ENCODE peak calls at places on chromosome 6, in five cellular contexts. E is coronary artery, W is epithelial cell of esophagus, X is OCI-LY7, N is fibroblast of pulmonary artery. Z is an unnamed sample.

GRCh38 chr6:55836945-55837344 is 38.4 kb downstream of the BMP5 start:
- DNase-seq in E (no peak), W (no peak), X (no peak), N (no peak), Z (no peak)

GRCh38 chr6:26332408-26332807 is 32.6 kb upstream of the BTN3A2 start:
- DNase-seq in E (no peak), W (no peak), X (no peak), N (no peak), Z (no peak)

GRCh38 chr6:107941627-107942026 is 16.4 kb downstream of the SEC63 start:
- DNase-seq in E (no peak), W (no peak), X (no peak), N (no peak), Z (no peak)

GRCh38 chr6:139249387-139249786 is 42.4 kb downstream of the TXLNB start:
- DNase-seq in E (no peak), W (no peak), X (no peak), N (no peak), Z (no peak)

GRCh38 chr6:112061605-112062004 is 7.7 kb downstream of the CCN6 start:
- DNase-seq in E (no peak), W (peak; percentile 15), X (no peak), N (no peak), Z (no peak)

GRCh38 chr6:4383910-4384637 is 248.7 kb upstream of the ECI2 start:
- DNase-seq in E (no peak), W (peak; percentile 22), X (no peak), N (no peak), Z (no peak)

GRCh38 chr6:10838794-10839333 is 525 bp upstream of the MAK start:
- DNase-seq in E (no peak), W (peak; percentile 4), X (peak; percentile 74), N (no peak), Z (no peak)

GRCh38 chr6:45966797-45967196 is 48.9 kb downstream of the CLIC5 start:
- DNase-seq in E (no peak), W (no peak), X (no peak), N (no peak), Z (no peak)

GRCh38 chr6:89830385-89830809 is 717 bp downstream of the CASP8AP2 start:
- DNase-seq in E (no peak), W (no peak), X (peak; percentile 13), N (no peak), Z (no peak)

GRCh38 chr6:150373260-150373701 is 4.5 kb downstream of the IYD start:
- DNase-seq in E (no peak), W (peak; percentile 76), X (no peak), N (peak; percentile 24), Z (no peak)

GRCh38 chr6:5622276-5623005 is 361.1 kb downstream of the FARS2 start:
- DNase-seq in E (no peak), W (no peak), X (no peak), N (no peak), Z (no peak)

GRCh38 chr6:45697605-45698004 is 318.1 kb downstream of the CLIC5 start:
- DNase-seq in E (no peak), W (peak; percentile 96), X (no peak), N (peak; percentile 94), Z (peak; percentile 82)

GRCh38 chr6:22152871-22153270 is 144.0 kb downstream of the PRL start:
- DNase-seq in E (no peak), W (no peak), X (no peak), N (peak; percentile 14), Z (no peak)

GRCh38 chr6:7391244-7391643 is 1.6 kb downstream of the RIOK1 start:
- DNase-seq in E (no peak), W (no peak), X (no peak), N (no peak), Z (no peak)

GRCh38 chr6:7389162-7389450 is 436 bp downstream of the CAGE1 start:
- DNase-seq in E (no peak), W (peak; percentile 89), X (no peak), N (peak; percentile 67), Z (no peak)

GRCh38 chr6:7392402-7392801 is 2.8 kb downstream of the RIOK1 start:
- DNase-seq in E (no peak), W (peak; percentile 41), X (no peak), N (no peak), Z (no peak)

GRCh38 chr6:7389451-7390217 is at the start of the genes CAGE1 and RIOK1:
- DNase-seq in E (peak; percentile 97), W (peak; percentile 98), X (peak; percentile 94), N (peak; percentile 95), Z (peak; percentile 96)

DNA sequence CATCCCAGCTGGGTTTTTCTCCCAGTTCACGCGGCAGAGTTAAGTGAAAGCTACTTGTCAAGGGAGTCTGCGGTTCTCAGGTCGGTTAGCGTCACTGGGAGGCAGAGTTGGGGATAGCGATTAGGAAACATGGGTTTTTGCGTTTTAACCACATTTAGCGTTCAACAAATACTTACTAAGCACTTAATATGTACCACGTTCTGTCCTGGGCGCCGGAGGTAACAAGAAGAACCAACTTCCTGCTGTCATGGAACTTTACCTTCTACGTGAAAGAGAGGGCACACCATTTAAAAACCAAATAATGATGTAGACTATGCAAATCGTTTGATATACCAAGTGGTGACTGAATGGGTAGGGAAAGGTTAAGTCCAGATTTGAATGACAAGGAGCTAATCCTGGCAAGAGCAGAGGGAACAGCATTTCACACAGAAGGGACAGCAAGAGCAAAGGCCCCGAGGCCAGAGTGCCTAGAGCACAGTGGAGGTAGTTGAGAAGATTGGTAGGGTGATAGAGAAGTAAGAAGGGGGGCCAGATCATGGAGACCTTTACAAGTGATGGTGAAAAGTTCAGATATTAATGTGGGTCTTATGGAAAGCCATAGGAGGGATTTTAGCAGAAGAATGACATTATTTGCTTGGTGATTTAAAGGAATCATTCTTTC is 740 bp downstream of the RIOK1 start:
- DNase-seq in E (no peak), W (no peak), X (peak; percentile 48), N (no peak), Z (no peak)
- TF ChIP-seq CTCF in E (no peak), W (peak; percentile 9), X (peak; percentile 50), N (no peak), Z (peak; percentile 32)

GRCh38 chr6:135798751-135799515 is 52.6 kb upstream of the PDE7B start:
- DNase-seq in E (no peak), W (no peak), X (no peak), N (no peak), Z (no peak)

GRCh38 chr6:135796884-135797283 is 54.6 kb upstream of the PDE7B start:
- DNase-seq in E (no peak), W (no peak), X (no peak), N (peak; percentile 10), Z (no peak)

GRCh38 chr6:135801755-135802154 is 49.7 kb upstream of the PDE7B start:
- DNase-seq in E (no peak), W (no peak), X (no peak), N (no peak), Z (no peak)
- H3K4me3 ChIP-seq in E (no peak overlapping the region), W (no peak overlapping the region), X (no peak overlapping the region), N (no peak overlapping the region), Z (no peak overlapping the region)

DNA sequence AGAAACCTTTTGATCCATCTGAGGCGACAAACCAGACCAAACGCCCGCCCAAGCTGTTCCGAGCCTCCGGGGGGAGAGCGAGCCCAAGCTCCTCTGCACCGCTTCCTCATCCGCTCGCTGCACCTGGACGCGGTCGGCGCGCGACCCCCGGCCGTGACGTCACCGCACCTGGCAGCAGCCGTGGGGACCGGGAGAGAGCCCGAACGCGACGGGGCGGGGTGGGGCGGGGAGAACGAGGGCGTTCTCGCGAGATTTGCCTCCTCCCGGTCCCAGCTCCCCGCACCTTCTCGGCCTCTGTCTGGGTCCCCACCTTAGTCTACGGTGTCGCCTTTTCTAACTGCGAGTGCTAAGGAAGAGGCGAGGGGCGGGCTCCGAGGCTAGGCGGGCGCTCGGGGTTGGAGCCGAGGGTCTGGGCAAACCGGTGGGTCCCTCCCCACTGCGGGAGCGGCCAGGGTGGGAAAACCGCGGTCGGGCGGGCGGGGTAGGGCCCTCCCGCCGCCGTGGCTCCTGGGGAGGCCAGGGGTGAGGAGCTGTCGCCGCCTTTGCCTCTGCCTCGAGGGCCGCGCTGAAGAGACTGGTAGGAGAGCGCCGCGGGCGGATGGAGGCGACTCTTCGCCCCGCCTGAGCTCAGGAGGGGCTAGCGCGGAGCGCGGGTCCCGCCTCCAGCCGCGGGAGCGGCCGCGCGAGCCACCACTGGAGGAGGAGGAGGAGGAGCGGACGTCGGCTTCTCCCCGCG is at the start of gene CD2AP:
- DNase-seq in E (peak; percentile 91), W (peak; percentile 89), X (peak; percentile 98), N (peak; percentile 84), Z (peak; percentile 83)
- TF ChIP-seq CTCF in E (no peak), W (no peak), X (peak; percentile 30), N (no peak), Z (no peak)

GRCh38 chr6:31538805-31539400 is 2.9 kb downstream of the DDX39B start:
- DNase-seq in E (no peak), W (no peak), X (peak; percentile 41), N (no peak), Z (no peak)
- H3K4me3 ChIP-seq in E (peak overlapping the region; percentile 68), W (peak overlapping the region; percentile 91), X (peak overlapping the region; percentile 77), N (peak overlapping the region; percentile 68), Z (no peak overlapping the region)